ENCODE peak calls at places on chromosomes 7 and 10, in ten cellular contexts. R is HepG2, P is prostate gland, H is lower leg skin, M is spleen, E is NB4, G is IMR-90, X is A549, T is HCT116, F is ovary. Q is an unnamed sample.

GRCh38 chr10:132065491-132066105 is at the start of gene JAKMIP3:
- DNase-seq in R (peak), P (peak), H (peak), M (no peak), E (no peak), G (peak), X (peak), T (no peak), F (peak), Q (no peak)

GRCh38 chr7:108002726-108003590 is at the start of gene LAMB1:
- DNase-seq in R (peak), P (peak), H (peak), M (peak), E (no peak), G (peak), X (peak), T (no peak), F (peak), Q (peak)

GRCh38 chr7:87599336-87599735 is 1.3 kb downstream of the ABCB1 start:
- DNase-seq in R (peak), P (no peak), H (no peak), M (peak), E (peak), G (no peak), X (no peak), T (no peak), F (no peak), Q (peak)

GRCh38 chr10:59801171-59801570 is 47.9 kb upstream of the MRLN start:
- DNase-seq in R (no peak), P (no peak), H (no peak), M (no peak), E (no peak), G (no peak), X (no peak), T (no peak), F (no peak), Q (no peak)

GRCh38 chr7:143016996-143017395 is 9.9 kb downstream of the OR9A2 start:
- DNase-seq in R (no peak), P (no peak), H (no peak), M (no peak), E (no peak), G (no peak), X (no peak), T (no peak), F (no peak), Q (no peak)

GRCh38 chr10:86389441-86390193 is 23.0 kb upstream of the GRID1 start:
- DNase-seq in R (no peak), P (no peak), H (no peak), M (no peak), E (no peak), G (peak), X (peak), T (no peak), F (no peak), Q (peak)

GRCh38 chr7:28800150-28800549 is 158.0 kb downstream of the TRIL start:
- DNase-seq in R (no peak), P (no peak), H (no peak), M (no peak), E (peak), G (no peak), X (no peak), T (no peak), F (no peak), Q (no peak)

GRCh38 chr10:11757452-11757819 is 15.3 kb downstream of the ECHDC3 start:
- DNase-seq in R (peak), P (peak), H (peak), M (no peak), E (no peak), G (peak), X (no peak), T (no peak), F (peak), Q (peak)

GRCh38 chr7:1535695-1536094 is 5.2 kb downstream of the MAFK start:
- DNase-seq in R (no peak), P (no peak), H (no peak), M (peak), E (no peak), G (no peak), X (no peak), T (no peak), F (peak), Q (no peak)

GRCh38 chr7:36639826-36640225 is 84.5 kb downstream of the AOAH start:
- DNase-seq in R (no peak), P (no peak), H (no peak), M (peak), E (no peak), G (no peak), X (no peak), T (no peak), F (no peak), Q (no peak)

GRCh38 chr10:93398528-93398927 is 83.6 kb downstream of the MYOF start:
- DNase-seq in R (no peak), P (no peak), H (no peak), M (no peak), E (no peak), G (no peak), X (no peak), T (no peak), F (no peak), Q (no peak)

GRCh38 chr7:108403597-108404217 is 52.5 kb downstream of the NRCAM start:
- DNase-seq in R (no peak), P (no peak), H (no peak), M (no peak), E (no peak), G (no peak), X (no peak), T (no peak), F (no peak), Q (no peak)

GRCh38 chr10:50508315-50509051 is 115.3 kb downstream of the SGMS1 start:
- DNase-seq in R (peak), P (no peak), H (no peak), M (no peak), E (no peak), G (no peak), X (no peak), T (no peak), F (no peak), Q (no peak)

GRCh38 chr7:7870590-7870989 is 98.0 kb upstream of the GLCCI1 start:
- DNase-seq in R (no peak), P (no peak), H (no peak), M (no peak), E (no peak), G (no peak), X (no peak), T (no peak), F (no peak), Q (no peak)

GRCh38 chr10:88582411-88582805 is 710 bp downstream of the RNLS start:
- DNase-seq in R (no peak), P (no peak), H (no peak), M (no peak), E (no peak), G (no peak), X (no peak), T (no peak), F (no peak), Q (no peak)

GRCh38 chr7:36127075-36127740 is 25.8 kb upstream of the EEPD1 start:
- DNase-seq in R (no peak), P (no peak), H (peak), M (no peak), E (peak), G (peak), X (no peak), T (no peak), F (no peak), Q (no peak)

GRCh38 chr7:87506243-87507180 is 31.0 kb upstream of the ABCB4 start:
- DNase-seq in R (peak), P (no peak), H (no peak), M (no peak), E (peak), G (peak), X (no peak), T (peak), F (no peak), Q (peak)

GRCh38 chr7:91457208-91457607 is 193.0 kb downstream of the FZD1 start:
- DNase-seq in R (no peak), P (no peak), H (no peak), M (no peak), E (no peak), G (no peak), X (no peak), T (no peak), F (no peak), Q (no peak)

DNA sequence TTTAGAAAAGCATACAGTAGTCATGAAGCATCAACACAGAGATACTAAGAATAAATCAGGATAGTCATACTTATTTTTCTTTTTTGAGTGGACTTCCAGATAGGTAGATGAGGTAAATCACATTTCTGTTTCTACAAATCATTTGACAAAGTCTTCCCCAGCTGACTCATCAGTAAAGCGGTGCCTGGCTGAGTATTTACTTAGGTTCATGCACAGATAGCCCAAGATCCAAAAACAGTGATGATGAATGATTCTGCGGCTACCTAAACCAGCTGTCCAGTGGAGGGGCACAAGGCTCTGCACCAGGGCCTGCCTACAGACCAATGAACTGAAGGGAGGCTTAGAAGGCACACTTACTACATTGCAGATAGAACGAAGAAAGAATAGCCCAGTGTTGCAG is 113.1 kb downstream of the PARP12 start:
- DNase-seq in R (no peak), P (no peak), H (no peak), M (no peak), E (no peak), G (peak), X (no peak), T (no peak), F (no peak), Q (no peak)
- TF ChIP-seq POLR2A in R (no peak), P (no peak), H (no peak), M (no peak), E (no peak), G (no peak), X (no peak), T (no peak), F (no peak), Q (no peak)

GRCh38 chr7:111578754-111579153 is 16.5 kb upstream of the IMMP2L start:
- DNase-seq in R (no peak), P (no peak), H (no peak), M (no peak), E (no peak), G (no peak), X (no peak), T (no peak), F (no peak), Q (no peak)
- TF ChIP-seq POLR2A in R (no peak), P (no peak), H (no peak), M (no peak), E (no peak), G (no peak), X (no peak), T (no peak), F (no peak), Q (no peak)

GRCh38 chr10:97399843-97400545 is 1.1 kb downstream of the RRP12 start:
- DNase-seq in R (peak), P (peak), H (no peak), M (peak), E (peak), G (peak), X (peak), T (peak), F (no peak), Q (peak)
- TF ChIP-seq POLR2A in R (peak), P (peak), H (no peak), M (no peak), E (no peak), G (peak), X (no peak), T (no peak), F (no peak), Q (no peak)

GRCh38 chr7:47979145-47979831 is at the start of gene HUS1:
- DNase-seq in R (peak), P (peak), H (peak), M (peak), E (peak), G (peak), X (peak), T (peak), F (peak), Q (peak)
- TF ChIP-seq POLR2A in R (peak), P (peak), H (no peak), M (peak), E (peak), G (peak), X (peak), T (peak), F (peak), Q (peak)

GRCh38 chr7:67302113-67303039 is 305.7 kb downstream of the TYW1 start:
- DNase-seq in R (peak), P (peak), H (peak), M (peak), E (peak), G (peak), X (peak), T (peak), F (peak), Q (peak)
- TF ChIP-seq POLR2A in R (peak), P (peak), H (no peak), M (no peak), E (peak), G (peak), X (peak), T (peak), F (peak), Q (peak)